ENCODE peak calls at places on chromosomes 16 and 17, in five cellular contexts. B, S, L, X and F are unnamed samples.

GRCh38 chr17:78316867-78317816 is 42.7 kb downstream of the SOCS3 start:
- DNase-seq in L (no peak), S (peak), B (peak), X (no peak), F (no peak)

GRCh38 chr16:56632848-56633365 is 448 bp downstream of the MT1M start:
- DNase-seq in B (no peak), S (no peak), L (no peak), X (no peak), F (no peak)

GRCh38 chr16:704047-704446 is 1.6 kb downstream of the FBXL16 start:
- DNase-seq in X (no peak), L (no peak), B (no peak), S (no peak), F (no peak)

GRCh38 chr16:3596101-3596861 is 15.1 kb downstream of the SLX4 start:
- DNase-seq in B (no peak), L (no peak), S (no peak), X (no peak), F (no peak)

GRCh38 chr17:15947331-15947730 is 2.4 kb downstream of the ADORA2B start:
- DNase-seq in L (no peak), S (no peak), X (no peak), B (peak), F (peak)

GRCh38 chr17:42221886-42222745 is 27.8 kb upstream of the GHDC start:
- DNase-seq in B (peak), X (no peak), L (peak), S (peak), F (peak)

GRCh38 chr17:51853857-51854256 is 304.7 kb downstream of the CA10 start:
- DNase-seq in S (no peak), L (no peak), X (no peak), B (no peak), F (no peak)

GRCh38 chr16:48684148-48684547 is 74.2 kb upstream of the N4BP1 start:
- DNase-seq in X (no peak), B (no peak), L (no peak), S (no peak), F (no peak)

GRCh38 chr16:48511071-48511540 is 98.9 kb downstream of the N4BP1 start:
- DNase-seq in L (no peak), S (no peak), X (no peak), B (peak), F (peak)

GRCh38 chr17:44198721-44199552 is 747 bp downstream of the ATXN7L3 start:
- DNase-seq in S (peak), L (peak), X (no peak), B (peak), F (peak)

GRCh38 chr17:4509402-4509801 is 10.7 kb downstream of the SPNS2 start:
- DNase-seq in L (no peak), S (no peak), B (no peak), X (peak), F (peak)

GRCh38 chr17:55563363-55563762 is 52.1 kb upstream of the SMIM36 start:
- DNase-seq in L (no peak), X (no peak), B (no peak), S (no peak), F (no peak)

GRCh38 chr17:39461911-39462641 is 790 bp downstream of the CDK12 start:
- DNase-seq in X (no peak), S (peak), L (no peak), B (peak), F (peak)

GRCh38 chr17:81329279-81329926 is 34.3 kb upstream of the SLC38A10 start:
- DNase-seq in S (peak), X (no peak), L (no peak), B (peak), F (peak)

GRCh38 chr17:58513391-58513912 is 986 bp downstream of the MTMR4 start:
- DNase-seq in L (no peak), S (no peak), X (no peak), B (no peak), F (peak)

GRCh38 chr16:72635104-72635503 is 412.8 kb downstream of the ZFHX3 start:
- DNase-seq in L (no peak), X (no peak), S (no peak), B (no peak), F (no peak)

GRCh38 chr16:67395458-67396158 is 2.3 kb upstream of the TPPP3 start:
- DNase-seq in L (no peak), B (no peak), X (no peak), S (no peak), F (peak)

GRCh38 chr17:15281909-15282308 is 16.8 kb upstream of the PMP22 start:
- DNase-seq in S (no peak), L (no peak), X (no peak), B (peak), F (no peak)

GRCh38 chr16:68732068-68732680 is 4.9 kb upstream of the CDH1 start:
- DNase-seq in X (no peak), L (no peak), S (peak), B (peak), F (peak)

GRCh38 chr17:48163809-48164208 is 56.2 kb downstream of the SNX11 start:
- DNase-seq in S (no peak), L (no peak), B (no peak), X (no peak), F (no peak)

GRCh38 chr17:40526668-40527067 is 25.2 kb upstream of the TNS4 start:
- DNase-seq in S (no peak), B (no peak), L (no peak), X (no peak), F (no peak)

GRCh38 chr16:11461595-11461990 is 116.3 kb downstream of the RMI2 start:
- DNase-seq in L (no peak), B (no peak), S (no peak), X (no peak), F (no peak)

GRCh38 chr16:7423436-7423941 is 90.8 kb downstream of the RBFOX1 start:
- DNase-seq in B (no peak), X (no peak), S (no peak), L (no peak), F (no peak)

GRCh38 chr17:50447870-50448573 is 20.7 kb downstream of the CHAD start:
- DNase-seq in S (no peak), L (no peak), B (no peak), X (no peak), F (no peak)

GRCh38 chr16:50261160-50261706 is 5.1 kb upstream of the ADCY7 start:
- DNase-seq in S (no peak), L (no peak), X (no peak), B (no peak), F (no peak)

GRCh38 chr16:16057102-16057501 is 107.7 kb downstream of the ABCC1 start:
- DNase-seq in X (no peak), B (no peak), S (no peak), L (no peak), F (no peak)

GRCh38 chr16:56192971-56193936 is 2.0 kb downstream of the GNAO1 start:
- DNase-seq in X (no peak), L (no peak), S (peak), B (no peak), F (no peak)

GRCh38 chr16:78005881-78006280 is 16.5 kb upstream of the CLEC3A start:
- DNase-seq in B (no peak), S (peak), L (no peak), X (no peak), F (no peak)

GRCh38 chr16:29791845-29792797 is 1.6 kb downstream of the KIF22 start:
- DNase-seq in B (no peak), L (no peak), S (no peak), X (no peak), F (no peak)

GRCh38 chr17:48374650-48375230 is 55.3 kb downstream of the SKAP1 start:
- DNase-seq in X (no peak), B (no peak), S (peak), L (no peak), F (no peak)